ENCODE peak calls at places on chromosomes 4 and X, in four cellular contexts. One of them, this sample, is unnamed.

GRCh38 chr4:121182296-121182695 is 18.2 kb upstream of the TNIP3 start:
- DNase-seq in HT1080: peak; percentile 38
- DNase-seq in NCI-H2081: no peak
- DNase-seq in NCI-H1105: no peak
- DNase-seq in this sample: no peak

GRCh38 chr4:92235741-92236140 is 68.0 kb upstream of the GRID2 start:
- DNase-seq in HT1080: no peak
- DNase-seq in NCI-H2081: no peak
- DNase-seq in NCI-H1105: no peak
- DNase-seq in this sample: no peak

GRCh38 chr4:76655566-76656479 is 220.8 kb downstream of the SHROOM3 start:
- DNase-seq in NCI-H1105: no peak
- DNase-seq in HT1080: no peak
- DNase-seq in NCI-H2081: no peak
- DNase-seq in this sample: no peak

GRCh38 chrX:121802881-121803412 is 755.5 kb downstream of the GLUD2 start:
- DNase-seq in HT1080: no peak
- DNase-seq in NCI-H1105: no peak
- DNase-seq in NCI-H2081: no peak
- DNase-seq in this sample: no peak

GRCh38 chr4:61572160-61572559 is 372.0 kb downstream of the ADGRL3 start:
- DNase-seq in HT1080: peak; percentile 78
- DNase-seq in NCI-H1105: no peak
- DNase-seq in NCI-H2081: no peak
- DNase-seq in this sample: no peak

GRCh38 chrX:10828640-10829039 is 208.3 kb upstream of the MID1 start:
- DNase-seq in NCI-H2081: peak; percentile 72
- DNase-seq in HT1080: no peak
- DNase-seq in NCI-H1105: peak; percentile 54
- DNase-seq in this sample: no peak

GRCh38 chr4:8238515-8239053 is 31.0 kb upstream of the HTRA3 start:
- DNase-seq in NCI-H1105: no peak
- DNase-seq in HT1080: no peak
- DNase-seq in NCI-H2081: no peak
- DNase-seq in this sample: no peak

GRCh38 chr4:62490635-62491034 is 1290.5 kb downstream of the ADGRL3 start:
- DNase-seq in NCI-H2081: no peak
- DNase-seq in HT1080: no peak
- DNase-seq in NCI-H1105: no peak
- DNase-seq in this sample: no peak

GRCh38 chrX:22616867-22617266 is 344.2 kb downstream of the CBLL2 start:
- DNase-seq in NCI-H2081: no peak
- DNase-seq in HT1080: no peak
- DNase-seq in NCI-H1105: no peak
- DNase-seq in this sample: no peak